ENCODE peak calls at places on chromosomes 12 and 14, in seven cellular contexts. Y is T-helper 9 cell; N is GM12878; B is activated CD4-positive, alpha-beta T cell treated with anti-CD3 and anti-CD28 coated beads, Interleukin-2, amount 50 U/mL, for 24 hours; O is fibroblast of the conjunctiva; T is type B pancreatic cell; H is glomerular endothelial cell. D is an unnamed sample.
A peak's percentile ranks its signal among the peaks of the same experiment; 100 is the strongest.

GRCh38 chr14:47722929-47723693 is 47.7 kb upstream of the MDGA2 start:
- DNase-seq in Y (no peak), N (no peak), B (no peak), O (no peak), T (no peak), H (no peak), D (no peak)

GRCh38 chr14:99938376-99938775 is 126.8 kb upstream of the EVL start:
- DNase-seq in Y (no peak), N (no peak), B (no peak), O (no peak), T (no peak), H (no peak), D (no peak)

GRCh38 chr12:70756791-70757190 is 119.6 kb upstream of the PTPRB start:
- DNase-seq in Y (no peak), N (no peak), B (no peak), O (no peak), T (no peak), H (no peak), D (no peak)

GRCh38 chr12:84502180-84502857 is 410.3 kb downstream of the SLC6A15 start:
- DNase-seq in Y (no peak), N (no peak), B (no peak), O (no peak), T (no peak), H (no peak), D (no peak)

GRCh38 chr12:62166525-62166924 is 93.7 kb upstream of the USP15 start:
- DNase-seq in Y (no peak), N (no peak), B (no peak), O (peak; percentile 26), T (no peak), H (no peak), D (no peak)

GRCh38 chr12:62671321-62671720 is 204.7 kb downstream of the MON2 start:
- DNase-seq in Y (no peak), N (no peak), B (no peak), O (no peak), T (no peak), H (no peak), D (no peak)

GRCh38 chr12:75913502-75914110 is 118.0 kb downstream of the PHLDA1 start:
- DNase-seq in Y (no peak), N (no peak), B (peak; percentile 26), O (no peak), T (no peak), H (no peak), D (no peak)

GRCh38 chr14:106845286-106846087 is 1319.1 kb downstream of the TMEM121 start:
- DNase-seq in Y (no peak), N (peak; percentile 73), B (peak; percentile 20), O (no peak), T (no peak), H (no peak), D (no peak)

D was measured in substantia nigra.